ENCODE peak calls at places on chromosomes 13 and 19, in ten cellular contexts. M, S, D, K, T, O, G, X, N and B are unnamed samples.
A peak's percentile ranks its signal among the peaks of the same experiment; 100 is the strongest.

GRCh38 chr19:39166571-39167391 is 30.0 kb upstream of the NCCRP1 start:
- DNase-seq in G (peak; percentile 73), O (peak; percentile 21), S (no peak), M (peak; percentile 35), D (peak; percentile 88), N (peak; percentile 94), X (no peak), T (no peak), K (peak; percentile 73), B (peak; percentile 41)

GRCh38 chr19:17048885-17049453 is 22.4 kb upstream of the CPAMD8 start:
- DNase-seq in N (no peak), S (no peak), X (no peak), M (no peak), D (no peak), G (no peak), O (no peak), T (no peak), K (no peak), B (no peak)

GRCh38 chr13:90493667-90494066 is 853.8 kb upstream of the MIR17HG start:
- DNase-seq in S (no peak), X (no peak), O (no peak), T (no peak), N (no peak), M (no peak), K (no peak), D (no peak), G (no peak), B (no peak)

GRCh38 chr13:34416833-34417425 is 525.1 kb upstream of the NBEA start:
- DNase-seq in M (peak; percentile 35), O (peak; percentile 92), S (no peak), T (no peak), D (no peak), X (peak; percentile 39), K (peak; percentile 71), G (no peak), N (peak; percentile 42), B (no peak)

GRCh38 chr13:97142452-97142851 is 79.7 kb upstream of the MBNL2 start:
- DNase-seq in O (no peak), G (peak; percentile 67), N (no peak), T (no peak), D (no peak), K (peak; percentile 26), X (no peak), S (peak; percentile 78), M (no peak), B (peak; percentile 63)

GRCh38 chr13:43054803-43055802 is 31.7 kb downstream of the DNAJC15 start:
- DNase-seq in N (peak; percentile 52), M (no peak), K (no peak), S (no peak), O (peak; percentile 84), X (peak; percentile 87), G (peak; percentile 76), T (peak; percentile 56), D (no peak), B (no peak)

GRCh38 chr13:44237276-44237767 is 136.3 kb upstream of the SERP2 start:
- DNase-seq in D (peak; percentile 62), O (peak; percentile 98), N (peak; percentile 77), G (peak; percentile 58), K (peak; percentile 46), S (no peak), M (peak; percentile 84), X (peak; percentile 98), T (no peak), B (peak; percentile 42)

GRCh38 chr13:114126789-114127472 is 5.5 kb downstream of the RASA3 start:
- DNase-seq in D (no peak), N (no peak), S (no peak), G (no peak), T (peak; percentile 26), M (no peak), X (no peak), O (no peak), K (no peak), B (no peak)

GRCh38 chr13:42602910-42603309 is 29.0 kb downstream of the TNFSF11 start:
- DNase-seq in M (no peak), S (no peak), G (no peak), T (no peak), X (no peak), O (peak; percentile 18), D (no peak), K (no peak), N (no peak), B (no peak)

GRCh38 chr13:44040070-44040753 is 160.5 kb downstream of the LACC1 start:
- DNase-seq in M (no peak), X (peak; percentile 54), S (no peak), K (no peak), N (no peak), T (no peak), D (no peak), G (no peak), O (peak; percentile 75), B (no peak)

GRCh38 chr13:21139374-21139773 is 37.0 kb downstream of the SKA3 start:
- DNase-seq in S (no peak), D (no peak), M (no peak), X (no peak), O (no peak), N (no peak), K (no peak), T (no peak), G (no peak), B (no peak)

GRCh38 chr19:5059767-5060166 is 90.9 kb downstream of the KDM4B start:
- DNase-seq in O (no peak), X (no peak), N (no peak), S (no peak), G (no peak), K (no peak), T (no peak), D (no peak), M (no peak), B (no peak)

GRCh38 chr13:50732712-50733111 is 110.8 kb downstream of the DLEU7 start:
- DNase-seq in S (no peak), X (peak; percentile 19), T (no peak), N (no peak), G (no peak), O (peak; percentile 35), M (no peak), K (no peak), D (no peak), B (peak; percentile 17)

GRCh38 chr19:2602391-2603181 is 99.9 kb downstream of the GNG7 start:
- DNase-seq in G (peak; percentile 89), O (peak; percentile 94), S (no peak), M (peak; percentile 76), T (no peak), N (peak; percentile 91), D (no peak), X (peak; percentile 81), K (peak; percentile 87), B (peak; percentile 92)

GRCh38 chr19:29640231-29640630 is 25.0 kb upstream of the PLEKHF1 start:
- DNase-seq in O (no peak), S (no peak), X (no peak), K (no peak), M (no peak), D (peak; percentile 6), N (no peak), G (no peak), T (no peak), B (no peak)

GRCh38 chr13:75995966-75996365 is 359.8 kb downstream of the LMO7 start:
- DNase-seq in X (no peak), S (no peak), T (no peak), N (no peak), D (no peak), O (no peak), K (no peak), G (no peak), M (no peak), B (peak; percentile 88)

GRCh38 chr13:48448963-48449614 is 36.2 kb upstream of the LPAR6 start:
- DNase-seq in G (no peak), M (no peak), T (no peak), X (peak; percentile 80), K (no peak), N (no peak), O (peak; percentile 85), S (no peak), D (no peak), B (no peak)

GRCh38 chr19:36635342-36635741 is 30.2 kb downstream of the ZNF382 start:
- DNase-seq in K (no peak), M (no peak), G (no peak), D (no peak), X (no peak), N (no peak), T (no peak), O (no peak), S (no peak), B (no peak)
- H3K9me3 ChIP-seq in K (peaks cover 100% of the 10 kb centered on the region), M (peaks cover 18% of the 10 kb centered on the region), G (peaks cover 54% of the 10 kb centered on the region), D (peaks cover 100% of the 10 kb centered on the region), X (peaks cover 79% of the 10 kb centered on the region), N (peaks cover 8% of the 10 kb centered on the region), T (peaks cover 58% of the 10 kb centered on the region), O (no peaks in the 10 kb centered on the region), S (peaks cover 21% of the 10 kb centered on the region), B (peaks cover 18% of the 10 kb centered on the region)

GRCh38 chr19:19937403-19937802 is 36.7 kb downstream of the ZNF93 start:
- DNase-seq in G (no peak), X (no peak), T (no peak), M (no peak), D (no peak), O (no peak), K (no peak), S (no peak), N (no peak), B (no peak)
- H3K9me3 ChIP-seq in G (peaks cover 37% of the 10 kb centered on the region), X (peaks cover 43% of the 10 kb centered on the region), T (peaks cover 22% of the 10 kb centered on the region), M (no peaks in the 10 kb centered on the region), D (peaks cover 97% of the 10 kb centered on the region), O (no peaks in the 10 kb centered on the region), K (peaks cover 78% of the 10 kb centered on the region), S (peaks cover 14% of the 10 kb centered on the region), N (no peaks in the 10 kb centered on the region), B (peaks cover 11% of the 10 kb centered on the region)

GRCh38 chr19:34651747-34652146 is 25.2 kb downstream of the SCGB2B2 start:
- DNase-seq in T (no peak), G (no peak), O (no peak), M (no peak), D (no peak), S (no peak), K (no peak), X (no peak), N (no peak), B (no peak)
- H3K9me3 ChIP-seq in T (no peaks in the 10 kb centered on the region), G (peaks cover 7% of the 10 kb centered on the region), O (no peaks in the 10 kb centered on the region), M (peaks cover 2% of the 10 kb centered on the region), D (peaks cover 7% of the 10 kb centered on the region), S (no peaks in the 10 kb centered on the region), K (peaks cover 7% of the 10 kb centered on the region), X (no peaks in the 10 kb centered on the region), N (no peaks in the 10 kb centered on the region), B (peaks cover 18% of the 10 kb centered on the region)

DNA sequence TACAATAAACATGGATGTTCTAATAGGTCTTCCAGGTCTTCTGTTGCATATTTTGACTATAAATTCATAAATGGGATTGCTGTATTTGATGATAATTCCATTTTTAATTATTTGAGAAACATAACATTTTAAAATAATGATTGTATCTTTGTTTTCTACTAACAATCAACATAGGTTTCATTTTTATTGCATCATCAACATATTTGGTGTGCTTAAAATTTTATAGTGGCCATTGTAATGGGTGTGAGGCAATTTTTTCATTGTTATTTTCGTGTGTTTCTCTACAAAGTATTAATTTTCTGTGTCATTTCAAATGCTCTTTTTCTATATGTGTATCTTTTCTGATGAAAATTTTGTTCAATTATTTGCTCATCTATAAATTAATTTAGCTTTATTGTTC is 13.2 kb downstream of the ZNF493 start:
- DNase-seq in T (no peak), S (no peak), N (no peak), M (no peak), O (no peak), X (no peak), K (no peak), G (no peak), D (no peak), B (no peak)
- H3K9me3 ChIP-seq in T (peaks cover 5% of the 10 kb centered on the region), S (no peaks in the 10 kb centered on the region), N (no peaks in the 10 kb centered on the region), M (no peaks in the 10 kb centered on the region), O (no peaks in the 10 kb centered on the region), X (peaks cover 7% of the 10 kb centered on the region), K (peaks cover 8% of the 10 kb centered on the region), G (peaks cover 32% of the 10 kb centered on the region), D (peaks cover 62% of the 10 kb centered on the region), B (no peaks in the 10 kb centered on the region)